ENCODE peak calls at places on chromosomes 4 and X, in five cellular contexts. One of them, this sample, is unnamed. For H3K27me3, the result is how much of the 10 kb centered on the place peaks cover.

GRCh38 chr4:168867128-168867527 is 142.9 kb downstream of the CBR4 start:
- DNase-seq in adrenal gland: no peak
- DNase-seq in aorta: no peak
- DNase-seq in body of pancreas: no peak
- DNase-seq in upper lobe of left lung: no peak
- DNase-seq in this sample: no peak

GRCh38 chr4:143587703-143588102 is 74.2 kb downstream of the SMARCA5 start:
- DNase-seq in adrenal gland: no peak
- DNase-seq in aorta: no peak
- DNase-seq in upper lobe of left lung: no peak
- DNase-seq in body of pancreas: no peak
- DNase-seq in this sample: no peak

GRCh38 chrX:72169008-72169728 is 12.4 kb upstream of the PIN4 start:
- DNase-seq in aorta: no peak
- DNase-seq in upper lobe of left lung: no peak
- DNase-seq in body of pancreas: no peak
- DNase-seq in adrenal gland: no peak
- DNase-seq in this sample: peak

GRCh38 chrX:120790118-120790517 is 85.5 kb downstream of the CT47B1 start:
- DNase-seq in aorta: no peak
- DNase-seq in upper lobe of left lung: no peak
- DNase-seq in adrenal gland: peak
- DNase-seq in body of pancreas: peak
- DNase-seq in this sample: no peak

GRCh38 chr4:116546759-116547158 is 538.6 kb downstream of the TRAM1L1 start:
- DNase-seq in aorta: no peak
- DNase-seq in adrenal gland: no peak
- DNase-seq in body of pancreas: no peak
- DNase-seq in upper lobe of left lung: no peak
- DNase-seq in this sample: no peak

GRCh38 chr4:84500386-84501196 is 1.5 kb upstream of the NKX6-1 start:
- DNase-seq in aorta: no peak
- DNase-seq in upper lobe of left lung: no peak
- DNase-seq in adrenal gland: no peak
- DNase-seq in body of pancreas: no peak
- DNase-seq in this sample: no peak

GRCh38 chr4:94714360-94714759 is 43.4 kb upstream of the BMPR1B start:
- DNase-seq in aorta: no peak
- DNase-seq in adrenal gland: no peak
- DNase-seq in body of pancreas: no peak
- DNase-seq in upper lobe of left lung: no peak
- DNase-seq in this sample: no peak

GRCh38 chrX:23792861-23793553 is 10.0 kb downstream of the SAT1 start:
- DNase-seq in upper lobe of left lung: peak
- DNase-seq in aorta: no peak
- DNase-seq in body of pancreas: no peak
- DNase-seq in adrenal gland: no peak
- DNase-seq in this sample: no peak

GRCh38 chr4:13919021-13919441 is 291.5 kb upstream of the BOD1L1 start:
- DNase-seq in aorta: no peak
- DNase-seq in upper lobe of left lung: no peak
- DNase-seq in body of pancreas: no peak
- DNase-seq in adrenal gland: no peak
- DNase-seq in this sample: no peak

GRCh38 chrX:2561461-2561860 is 60.7 kb upstream of the DHRSX start:
- DNase-seq in body of pancreas: no peak
- DNase-seq in adrenal gland: no peak
- DNase-seq in aorta: no peak
- DNase-seq in upper lobe of left lung: no peak
- DNase-seq in this sample: no peak

GRCh38 chr4:121551881-121552280 is 144.9 kb downstream of the ANXA5 start:
- DNase-seq in upper lobe of left lung: no peak
- DNase-seq in aorta: no peak
- DNase-seq in body of pancreas: no peak
- DNase-seq in adrenal gland: peak
- DNase-seq in this sample: no peak

GRCh38 chrX:148928803-148929202 is 428.4 kb downstream of the AFF2 start:
- DNase-seq in adrenal gland: no peak
- DNase-seq in aorta: no peak
- DNase-seq in upper lobe of left lung: no peak
- DNase-seq in body of pancreas: no peak
- DNase-seq in this sample: no peak

GRCh38 chrX:111282141-111282540 is 11.9 kb upstream of the CAPN6 start:
- DNase-seq in upper lobe of left lung: no peak
- DNase-seq in adrenal gland: no peak
- DNase-seq in body of pancreas: no peak
- DNase-seq in aorta: no peak
- DNase-seq in this sample: no peak

GRCh38 chrX:73943572-73943899 is 360.4 kb upstream of the ZCCHC13 start:
- DNase-seq in adrenal gland: no peak
- DNase-seq in body of pancreas: no peak
- DNase-seq in upper lobe of left lung: no peak
- DNase-seq in aorta: no peak
- DNase-seq in this sample: no peak

GRCh38 chr4:188930822-188931221 is 791.6 kb downstream of the TRIML1 start:
- DNase-seq in adrenal gland: no peak
- DNase-seq in body of pancreas: no peak
- DNase-seq in upper lobe of left lung: no peak
- DNase-seq in aorta: no peak
- DNase-seq in this sample: peak

GRCh38 chr4:136725286-136726081 is 806.8 kb downstream of the PCDH18 start:
- DNase-seq in body of pancreas: no peak
- DNase-seq in adrenal gland: no peak
- DNase-seq in aorta: no peak
- DNase-seq in upper lobe of left lung: no peak
- DNase-seq in this sample: no peak

GRCh38 chr4:7522452-7522851 is 87.7 kb upstream of the PSAPL1 start:
- DNase-seq in body of pancreas: no peak
- DNase-seq in adrenal gland: no peak
- DNase-seq in upper lobe of left lung: no peak
- DNase-seq in aorta: no peak
- DNase-seq in this sample: no peak
- H3K27me3 ChIP-seq in body of pancreas: under half
- H3K27me3 ChIP-seq in adrenal gland: under half
- H3K27me3 ChIP-seq in upper lobe of left lung: under half
- H3K27me3 ChIP-seq in aorta: under half
- H3K27me3 ChIP-seq in this sample: under half

GRCh38 chr4:108342325-108342986 is 173.7 kb upstream of the LEF1 start:
- DNase-seq in aorta: no peak
- DNase-seq in upper lobe of left lung: no peak
- DNase-seq in body of pancreas: no peak
- DNase-seq in adrenal gland: no peak
- DNase-seq in this sample: peak
- H3K27ac ChIP-seq in aorta: no peak
- H3K27ac ChIP-seq in upper lobe of left lung: no peak
- H3K27ac ChIP-seq in body of pancreas: no peak
- H3K27ac ChIP-seq in adrenal gland: no peak
- H3K27ac ChIP-seq in this sample: no peak

DNA sequence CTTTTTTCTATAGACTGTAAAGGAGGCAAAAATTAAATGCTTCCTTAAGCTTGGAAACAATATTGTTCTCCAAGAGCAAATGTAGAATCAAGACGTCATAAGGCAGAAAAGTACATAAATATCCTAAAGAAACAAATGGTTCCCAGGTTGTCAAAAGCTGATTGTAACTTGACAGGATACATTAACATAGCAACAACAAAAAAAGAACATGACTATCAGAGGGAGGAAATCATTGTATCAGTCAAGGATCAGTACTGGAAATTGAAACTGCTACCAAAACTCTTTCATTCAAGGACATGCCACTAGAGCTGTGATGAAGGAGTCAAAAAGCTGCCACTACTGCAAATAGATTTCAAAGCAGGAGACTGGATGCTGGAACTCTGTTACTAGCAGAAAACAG is 168.3 kb downstream of the BTC start:
- DNase-seq in aorta: no peak
- DNase-seq in body of pancreas: no peak
- DNase-seq in adrenal gland: no peak
- DNase-seq in upper lobe of left lung: no peak
- DNase-seq in this sample: no peak
- H3K27me3 ChIP-seq in aorta: under half
- H3K27me3 ChIP-seq in body of pancreas: under half
- H3K27me3 ChIP-seq in adrenal gland: under half
- H3K27me3 ChIP-seq in upper lobe of left lung: under half
- H3K27me3 ChIP-seq in this sample: under half

DNA sequence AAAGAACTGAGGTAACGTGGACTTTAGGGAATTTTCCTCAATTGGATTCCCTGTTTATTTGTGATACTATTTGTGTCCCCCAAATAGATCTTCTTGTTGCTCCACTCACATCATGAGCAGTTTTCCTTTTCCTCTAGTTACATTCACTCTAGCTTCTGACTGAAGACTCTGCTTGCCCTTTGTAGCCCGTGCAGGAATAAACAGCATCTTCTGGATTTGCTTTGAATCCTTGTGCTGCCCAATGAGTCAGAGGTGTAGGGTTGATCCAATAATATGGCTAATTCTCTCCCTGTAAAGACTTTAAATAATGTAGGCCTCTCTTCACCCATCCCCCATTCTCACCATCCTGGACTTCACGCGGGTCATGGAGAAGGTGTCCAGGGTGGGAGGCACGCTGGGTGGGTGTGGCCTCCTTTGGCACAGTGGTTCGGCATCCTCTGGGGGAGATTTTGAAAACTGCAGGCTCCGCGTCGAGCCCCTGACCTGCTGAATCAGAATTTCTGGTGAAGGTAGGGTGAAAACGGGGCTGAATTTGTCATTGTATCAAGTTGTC is 9.0 kb downstream of the HAND2 start:
- DNase-seq in adrenal gland: no peak
- DNase-seq in aorta: no peak
- DNase-seq in body of pancreas: no peak
- DNase-seq in upper lobe of left lung: no peak
- DNase-seq in this sample: no peak
- H3K27ac ChIP-seq in adrenal gland: no peak
- H3K27ac ChIP-seq in aorta: peak
- H3K27ac ChIP-seq in body of pancreas: no peak
- H3K27ac ChIP-seq in upper lobe of left lung: no peak
- H3K27ac ChIP-seq in this sample: no peak

DNA sequence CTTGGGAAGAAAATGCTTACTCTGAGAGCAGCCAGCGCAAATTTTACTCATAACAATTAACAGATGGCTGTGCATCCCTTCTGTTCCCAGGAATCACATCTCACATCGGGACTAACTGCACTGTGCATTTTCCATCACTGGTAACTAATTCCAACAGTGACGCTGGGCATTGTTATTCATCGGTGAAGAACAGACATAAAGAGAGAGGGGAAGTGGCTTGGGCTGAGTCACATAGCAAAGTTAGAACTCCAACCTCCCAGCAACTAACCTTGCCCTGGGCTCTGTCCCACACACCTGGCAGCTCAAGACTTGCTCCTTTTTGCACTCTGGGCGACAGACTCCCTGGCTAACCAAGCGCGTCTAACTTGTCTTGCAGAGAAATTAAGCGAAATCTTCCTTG is 6.4 kb upstream of the LONRF3 start:
- DNase-seq in body of pancreas: no peak
- DNase-seq in adrenal gland: no peak
- DNase-seq in upper lobe of left lung: no peak
- DNase-seq in aorta: no peak
- DNase-seq in this sample: no peak
- H3K27me3 ChIP-seq in body of pancreas: under half
- H3K27me3 ChIP-seq in adrenal gland: under half
- H3K27me3 ChIP-seq in upper lobe of left lung: under half
- H3K27me3 ChIP-seq in aorta: under half
- H3K27me3 ChIP-seq in this sample: under half

DNA sequence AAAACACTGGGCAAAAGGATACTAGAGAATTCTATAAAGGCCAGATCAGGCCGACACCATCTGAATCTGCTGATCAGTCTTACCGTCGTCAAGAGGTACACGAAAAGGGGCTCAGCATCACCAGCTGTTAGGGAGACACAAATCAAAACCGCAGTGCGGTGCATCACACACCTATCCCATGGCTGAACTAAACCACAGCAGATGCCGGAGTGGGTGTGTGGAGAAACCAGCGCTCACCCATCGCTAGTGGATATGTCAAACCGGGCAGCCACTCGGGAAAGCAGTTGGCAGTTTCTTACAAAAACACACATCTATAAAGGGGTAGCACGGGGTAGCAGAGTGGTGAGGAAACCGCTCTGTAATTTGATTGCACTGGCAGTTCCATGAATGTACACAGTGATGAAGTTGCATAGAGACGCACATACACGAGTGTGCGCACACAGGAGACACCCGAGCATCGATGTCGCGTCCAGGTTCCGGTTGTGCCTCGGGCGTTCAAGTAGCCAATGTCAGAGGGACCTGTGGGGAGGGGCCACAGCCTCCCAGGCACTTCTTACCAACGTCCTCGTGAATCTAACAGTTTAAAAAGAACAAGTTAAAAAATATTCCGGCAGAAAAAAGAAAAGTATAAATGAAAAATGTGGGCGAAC is 23.1 kb upstream of the CCNQ start:
- DNase-seq in body of pancreas: no peak
- DNase-seq in upper lobe of left lung: no peak
- DNase-seq in aorta: no peak
- DNase-seq in adrenal gland: no peak
- DNase-seq in this sample: no peak
- H3K27ac ChIP-seq in body of pancreas: no peak
- H3K27ac ChIP-seq in upper lobe of left lung: no peak
- H3K27ac ChIP-seq in aorta: no peak
- H3K27ac ChIP-seq in adrenal gland: no peak
- H3K27ac ChIP-seq in this sample: no peak

DNA sequence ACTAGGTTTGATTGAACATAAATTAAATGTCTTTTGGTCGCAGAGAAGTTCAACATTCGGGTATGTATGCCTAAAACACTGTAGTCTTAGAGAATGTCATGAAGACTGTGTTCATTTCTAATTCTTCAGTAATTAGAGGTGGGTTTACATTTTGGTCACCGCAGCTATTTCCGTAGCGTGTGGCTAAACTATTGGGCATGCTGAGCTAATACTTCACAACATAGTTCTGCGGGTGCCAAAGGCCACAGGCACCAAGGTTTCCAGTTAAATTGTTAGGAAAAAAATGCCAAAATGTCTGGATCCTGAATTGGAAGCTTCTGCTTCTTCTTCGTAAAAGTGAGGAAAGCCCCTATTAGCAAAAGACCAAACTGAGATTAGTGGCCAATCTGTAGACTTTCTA is 25.1 kb downstream of the SMIM31 start:
- DNase-seq in aorta: no peak
- DNase-seq in upper lobe of left lung: no peak
- DNase-seq in adrenal gland: no peak
- DNase-seq in body of pancreas: no peak
- DNase-seq in this sample: no peak
- H3K27me3 ChIP-seq in aorta: under half
- H3K27me3 ChIP-seq in upper lobe of left lung: under half
- H3K27me3 ChIP-seq in adrenal gland: under half
- H3K27me3 ChIP-seq in body of pancreas: under half
- H3K27me3 ChIP-seq in this sample: under half